ENCODE peak calls at places on chromosomes 1 and 21, in five cellular contexts. G, U, O, Z and F are unnamed samples.

GRCh38 chr1:181482521-181483083 is 715 bp upstream of the CACNA1E start:
- DNase-seq in G (no peak), U (peak; percentile 49), O (peak; percentile 54), Z (peak; percentile 53), F (peak; percentile 70)

GRCh38 chr1:236168716-236169429 is 26.5 kb downstream of the GPR137B start:
- DNase-seq in G (no peak), U (no peak), O (no peak), Z (no peak), F (no peak)

GRCh38 chr1:78334952-78335351 is 155.8 kb upstream of the PTGFR start:
- DNase-seq in G (no peak), U (no peak), O (no peak), Z (no peak), F (no peak)

GRCh38 chr1:243930822-243931671 is 81.0 kb upstream of the AKT3 start:
- DNase-seq in G (no peak), U (no peak), O (no peak), Z (no peak), F (no peak)

GRCh38 chr21:42641311-42642218 is 11.9 kb upstream of the PDE9A start:
- DNase-seq in G (no peak), U (no peak), O (no peak), Z (no peak), F (no peak)

GRCh38 chr1:2344744-2345296 is 46.5 kb downstream of the MORN1 start:
- DNase-seq in G (no peak), U (no peak), O (no peak), Z (no peak), F (no peak)

GRCh38 chr1:201072149-201072548 is 40.1 kb downstream of the CACNA1S start:
- DNase-seq in G (no peak), U (no peak), O (no peak), Z (no peak), F (no peak)

GRCh38 chr1:204819495-204819894 is 51.2 kb upstream of the NFASC start:
- DNase-seq in G (no peak), U (no peak), O (no peak), Z (no peak), F (no peak)

GRCh38 chr1:204920967-204921366 is 50.3 kb downstream of the NFASC start:
- DNase-seq in G (no peak), U (no peak), O (no peak), Z (no peak), F (no peak)

GRCh38 chr1:33181906-33182305 is at the start of gene TRIM62:
- DNase-seq in G (no peak), U (peak; percentile 92), O (peak; percentile 72), Z (peak; percentile 90), F (peak; percentile 91)

GRCh38 chr1:228964178-228964819 is 229.0 kb downstream of the RHOU start:
- DNase-seq in G (no peak), U (no peak), O (no peak), Z (no peak), F (no peak)

GRCh38 chr1:43653339-43653738 is 3.4 kb downstream of the KDM4A start:
- DNase-seq in G (no peak), U (peak; percentile 24), O (no peak), Z (no peak), F (peak; percentile 61)

GRCh38 chr1:111605553-111605952 is 14.0 kb upstream of the RAP1A start:
- DNase-seq in G (no peak), U (no peak), O (no peak), Z (no peak), F (no peak)

GRCh38 chr1:61058477-61059245 is 23.7 kb upstream of the NFIA start:
- DNase-seq in G (no peak), U (no peak), O (no peak), Z (no peak), F (no peak)

GRCh38 chr21:15063081-15063820 is 1.5 kb downstream of the NRIP1 start:
- DNase-seq in G (no peak), U (peak; percentile 14), O (no peak), Z (no peak), F (no peak)

GRCh38 chr1:94154989-94155388 is 34.0 kb upstream of the ABCA4 start:
- DNase-seq in G (no peak), U (no peak), O (no peak), Z (no peak), F (no peak)

GRCh38 chr1:32180186-32181060 is 948 bp downstream of the TXLNA start:
- DNase-seq in G (no peak), U (no peak), O (peak; percentile 20), Z (peak; percentile 46), F (no peak)

GRCh38 chr1:111983500-111983899 is 6.0 kb downstream of the KCND3 start:
- DNase-seq in G (no peak), U (no peak), O (no peak), Z (no peak), F (no peak)

GRCh38 chr1:77134359-77134758 is 84.9 kb downstream of the PIGK start:
- DNase-seq in G (no peak), U (no peak), O (no peak), Z (no peak), F (no peak)

GRCh38 chr1:68347415-68347814 is 102.3 kb downstream of the RPE65 start:
- DNase-seq in G (no peak), U (peak; percentile 43), O (no peak), Z (peak; percentile 3), F (peak; percentile 25)

GRCh38 chr1:226864311-226864710 is 6.1 kb upstream of the PSEN2 start:
- DNase-seq in G (no peak), U (no peak), O (no peak), Z (no peak), F (no peak)

GRCh38 chr1:71399594-71399993 is 318.8 kb upstream of the ZRANB2 start:
- DNase-seq in G (no peak), U (no peak), O (no peak), Z (no peak), F (no peak)

GRCh38 chr1:56152635-56153034 is 426.7 kb downstream of the PLPP3 start:
- DNase-seq in G (no peak), U (no peak), O (no peak), Z (no peak), F (no peak)